ENCODE peak calls at places on chromosomes 2 and 18, in four cellular contexts. Z is upper lobe of right lung, T is fibroblast of mammary gland, X is NCI-H82. A is an unnamed sample.

GRCh38 chr18:711693-712400 is 583 bp downstream of the ENOSF1 start:
- DNase-seq in T (peak), X (peak), Z (peak), A (peak)

GRCh38 chr2:207241198-207241597 is 75.5 kb upstream of the KLF7 start:
- DNase-seq in X (no peak), Z (no peak), T (peak), A (peak)

GRCh38 chr18:24443870-24444269 is 16.6 kb upstream of the HRH4 start:
- DNase-seq in Z (no peak), X (no peak), T (no peak), A (no peak)

GRCh38 chr2:3267549-3267867 is 110.1 kb downstream of the EIPR1 start:
- DNase-seq in T (no peak), X (no peak), Z (no peak), A (no peak)

GRCh38 chr2:120287183-120288015 is 34.7 kb downstream of the RALB start:
- DNase-seq in T (peak), Z (no peak), X (no peak), A (peak)

GRCh38 chr18:78514910-78515670 is 464.5 kb upstream of the SALL3 start:
- DNase-seq in T (no peak), X (no peak), Z (no peak), A (no peak)

GRCh38 chr18:67199993-67200617 is 316.4 kb downstream of the DSEL start:
- DNase-seq in Z (no peak), T (peak), X (peak), A (peak)

GRCh38 chr2:109467701-109468100 is 146.1 kb downstream of the SEPTIN10 start:
- DNase-seq in Z (peak), X (no peak), T (no peak), A (no peak)

A was measured in ELR.